ENCODE peak calls at places on chromosomes 12 and 14, in seven cellular contexts. V is GM13976; M is heart left ventricle; G is CD4-positive, alpha-beta T cell; P is progenitor cell of endocrine pancreas; N is transverse colon; J is A549. F is an unnamed sample.

GRCh38 chr12:42935756-42936155 is 346.2 kb upstream of the PRICKLE1 start:
- DNase-seq in V (no peak), G (no peak), N (no peak), J (no peak), M (no peak), P (no peak), F (no peak)

GRCh38 chr12:131507881-131508280 is 203.0 kb upstream of the SFSWAP start:
- DNase-seq in V (no peak), N (no peak), P (no peak), G (no peak), J (no peak), M (no peak), F (no peak)

GRCh38 chr12:97027482-97027881 is 120.4 kb downstream of the NEDD1 start:
- DNase-seq in N (no peak), M (no peak), G (no peak), J (no peak), P (no peak), V (no peak), F (no peak)

GRCh38 chr12:131907379-131908081 is 13.1 kb downstream of the ULK1 start:
- DNase-seq in P (no peak), J (no peak), N (no peak), M (no peak), G (no peak), V (no peak), F (no peak)

GRCh38 chr12:111699-112591 is 45.4 kb downstream of the IQSEC3 start:
- DNase-seq in N (peak), J (no peak), M (no peak), V (no peak), P (no peak), G (no peak), F (no peak)

GRCh38 chr14:37118673-37119366 is 53.6 kb downstream of the SLC25A21 start:
- DNase-seq in N (no peak), V (no peak), J (no peak), P (no peak), G (no peak), M (no peak), F (no peak)

GRCh38 chr14:104069541-104069940 is 16.0 kb upstream of the ASPG start:
- DNase-seq in V (no peak), N (no peak), J (no peak), P (no peak), G (no peak), M (no peak), F (no peak)

GRCh38 chr14:35339761-35340406 is 47.7 kb downstream of the PSMA6 start:
- DNase-seq in G (no peak), P (no peak), N (no peak), J (no peak), V (peak), M (peak), F (no peak)

GRCh38 chr12:40577834-40578233 is 114.4 kb upstream of the CNTN1 start:
- DNase-seq in G (no peak), V (no peak), N (no peak), P (no peak), J (no peak), M (no peak), F (no peak)

GRCh38 chr12:89073027-89073398 is 279.3 kb downstream of the DUSP6 start:
- DNase-seq in J (no peak), M (no peak), P (no peak), N (no peak), G (no peak), V (no peak), F (no peak)

GRCh38 chr12:58105225-58106119 is 164.1 kb downstream of the ATP23 start:
- DNase-seq in M (no peak), V (no peak), J (peak), P (no peak), G (no peak), N (no peak), F (no peak)

GRCh38 chr12:14394317-14395058 is 29.0 kb downstream of the ATF7IP start:
- DNase-seq in G (no peak), N (no peak), V (no peak), J (peak), M (no peak), P (no peak), F (no peak)

GRCh38 chr12:110403975-110404675 is 617 bp upstream of the ANAPC7 start:
- DNase-seq in V (peak), M (peak), J (peak), P (peak), N (peak), G (peak), F (peak)

GRCh38 chr14:64983439-64984310 is 3.0 kb upstream of the FNTB start:
- DNase-seq in J (peak), P (no peak), G (no peak), M (no peak), V (peak), N (peak), F (no peak)

GRCh38 chr14:95577067-95577800 is 42.4 kb downstream of the GLRX5 start:
- DNase-seq in G (no peak), J (no peak), M (no peak), N (no peak), P (no peak), V (peak), F (no peak)

GRCh38 chr12:109157986-109158385 is 41.6 kb downstream of the ACACB start:
- DNase-seq in P (no peak), N (no peak), V (no peak), J (no peak), M (no peak), G (no peak), F (no peak)

GRCh38 chr14:46048127-46048526 is 603.5 kb downstream of the RPL10L start:
- DNase-seq in J (no peak), G (no peak), N (no peak), P (peak), V (no peak), M (no peak), F (no peak)

GRCh38 chr12:111503116-111503515 is 96.0 kb downstream of the ATXN2 start:
- DNase-seq in N (no peak), P (no peak), J (no peak), G (no peak), V (no peak), M (no peak), F (no peak)

GRCh38 chr12:111506260-111506659 is 92.9 kb downstream of the ATXN2 start:
- DNase-seq in G (no peak), J (no peak), N (no peak), V (no peak), M (no peak), P (no peak), F (no peak)

GRCh38 chr12:111505601-111506036 is 93.5 kb downstream of the ATXN2 start:
- DNase-seq in P (no peak), V (no peak), M (no peak), J (no peak), G (no peak), N (no peak), F (no peak)
- TF ChIP-seq CTCF in P (no peak), V (no peak), M (no peak), J (no peak), G (no peak), N (no peak), F (no peak)

DNA sequence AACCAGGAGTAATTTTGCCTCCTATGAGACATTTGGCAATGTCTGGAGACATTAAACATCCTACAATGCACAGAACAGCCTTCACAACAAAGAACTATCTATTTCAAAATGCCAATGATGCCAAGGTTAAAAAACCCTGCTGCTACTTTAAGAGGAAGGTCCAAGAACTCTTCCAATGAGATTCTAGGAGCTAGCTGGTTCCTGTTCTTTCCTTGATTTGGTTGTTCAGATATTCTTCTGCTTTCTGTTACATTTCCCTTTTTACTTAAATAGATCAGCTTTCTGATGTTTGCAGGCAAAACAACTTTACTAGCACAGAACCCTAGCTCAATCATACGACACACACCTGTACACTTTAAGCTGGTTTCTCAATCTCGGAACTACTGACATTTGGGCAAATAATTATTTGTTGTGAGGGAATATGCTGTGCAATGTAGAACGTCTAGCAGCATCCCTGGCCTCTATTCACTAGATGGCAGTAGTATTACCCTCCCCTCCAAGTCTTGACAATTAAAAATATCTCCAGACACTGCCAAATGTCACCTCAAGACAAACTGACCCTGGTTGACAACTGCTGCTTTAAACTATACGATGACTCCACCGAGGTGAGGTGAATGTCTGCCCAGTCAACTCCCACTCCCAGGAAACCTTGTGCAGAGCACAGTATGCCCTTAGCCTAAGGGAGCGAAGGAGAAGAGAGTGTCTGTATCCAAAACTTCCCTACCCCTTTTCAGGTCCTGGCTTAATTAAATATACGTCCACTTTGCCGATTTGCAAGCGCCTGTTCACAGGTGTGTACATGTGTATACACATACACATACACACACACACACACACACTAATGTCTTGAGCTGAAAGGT is 4.4 kb downstream of the BLTP3B start:
- DNase-seq in V (no peak), G (no peak), P (no peak), J (no peak), M (no peak), N (no peak), F (no peak)
- TF ChIP-seq CTCF in V (peak), G (peak), P (peak), J (peak), M (no peak), N (peak), F (no peak)

DNA sequence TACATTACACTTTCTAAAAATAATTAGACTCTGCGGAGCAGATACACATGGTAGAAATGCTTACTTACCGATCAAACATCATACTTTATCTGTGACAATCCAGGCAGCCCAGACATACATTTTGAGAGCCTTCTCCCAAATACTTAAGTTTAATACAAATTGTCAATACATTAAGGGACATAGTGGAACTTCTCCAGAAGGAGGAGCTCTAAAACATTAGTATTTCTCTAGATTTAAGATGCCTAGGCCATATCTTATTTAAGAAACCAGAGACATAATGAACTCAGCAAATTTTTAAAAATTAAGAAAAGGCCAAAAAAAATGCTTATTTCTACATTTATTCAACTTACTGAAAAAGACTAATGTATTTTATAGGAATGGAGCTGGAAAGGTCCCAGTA is 16.1 kb downstream of the ACSM4 start:
- DNase-seq in G (no peak), V (no peak), N (no peak), M (no peak), J (no peak), P (no peak), F (no peak)
- TF ChIP-seq CTCF in G (no peak), V (no peak), N (no peak), M (no peak), J (no peak), P (peak), F (no peak)

GRCh38 chr14:100267990-100268389 is 29.0 kb downstream of the YY1 start:
- DNase-seq in M (no peak), J (no peak), V (no peak), G (no peak), P (no peak), N (no peak), F (no peak)

GRCh38 chr14:100274250-100274649 is 32.0 kb downstream of the SLC25A29 start:
- DNase-seq in P (no peak), V (no peak), G (no peak), J (no peak), M (no peak), N (no peak), F (no peak)

GRCh38 chr14:100275214-100275613 is 31.0 kb downstream of the SLC25A29 start:
- DNase-seq in P (no peak), N (no peak), J (no peak), V (no peak), M (no peak), G (no peak), F (no peak)

GRCh38 chr14:100268591-100269207 is 29.8 kb downstream of the YY1 start:
- DNase-seq in V (no peak), M (no peak), P (no peak), G (no peak), J (no peak), N (no peak), F (no peak)

GRCh38 chr14:100271247-100271939 is 32.4 kb downstream of the YY1 start:
- DNase-seq in J (no peak), V (no peak), G (no peak), N (peak), M (no peak), P (no peak), F (no peak)
- TF ChIP-seq CTCF in J (peak), V (no peak), G (peak), N (peak), M (peak), P (peak), F (no peak)

GRCh38 chr14:68716698-68717097 is 76.2 kb downstream of the ZFP36L1 start:
- DNase-seq in M (no peak), V (no peak), N (peak), P (no peak), J (no peak), G (no peak), F (no peak)

GRCh38 chr14:68719634-68720384 is 73.1 kb downstream of the ZFP36L1 start:
- DNase-seq in V (no peak), J (no peak), G (no peak), M (no peak), P (no peak), N (no peak), F (no peak)

GRCh38 chr14:68722186-68722585 is 70.7 kb downstream of the ZFP36L1 start:
- DNase-seq in G (no peak), N (no peak), V (no peak), J (no peak), P (no peak), M (no peak), F (no peak)

GRCh38 chr14:68715032-68715924 is 77.6 kb downstream of the ZFP36L1 start:
- DNase-seq in M (no peak), N (no peak), J (no peak), P (no peak), V (no peak), G (no peak), F (no peak)

GRCh38 chr14:68718033-68718725 is 74.7 kb downstream of the ZFP36L1 start:
- DNase-seq in V (no peak), N (no peak), P (no peak), M (no peak), J (peak), G (no peak), F (no peak)
- TF ChIP-seq CTCF in V (no peak), N (peak), P (peak), M (no peak), J (peak), G (peak), F (no peak)

GRCh38 chr14:23536494-23536893 is 15.1 kb downstream of the ZFHX2 start:
- DNase-seq in M (no peak), J (no peak), N (no peak), V (no peak), G (no peak), P (no peak), F (no peak)
- TF ChIP-seq CTCF in M (no peak), J (no peak), N (no peak), V (no peak), G (no peak), P (no peak), F (no peak)

GRCh38 chr12:47705571-47706425 is at the start of gene RPAP3:
- DNase-seq in J (peak), N (peak), G (peak), V (peak), P (peak), M (peak), F (peak)
- TF ChIP-seq CTCF in J (peak), N (peak), G (peak), V (peak), P (peak), M (peak), F (peak)

DNA sequence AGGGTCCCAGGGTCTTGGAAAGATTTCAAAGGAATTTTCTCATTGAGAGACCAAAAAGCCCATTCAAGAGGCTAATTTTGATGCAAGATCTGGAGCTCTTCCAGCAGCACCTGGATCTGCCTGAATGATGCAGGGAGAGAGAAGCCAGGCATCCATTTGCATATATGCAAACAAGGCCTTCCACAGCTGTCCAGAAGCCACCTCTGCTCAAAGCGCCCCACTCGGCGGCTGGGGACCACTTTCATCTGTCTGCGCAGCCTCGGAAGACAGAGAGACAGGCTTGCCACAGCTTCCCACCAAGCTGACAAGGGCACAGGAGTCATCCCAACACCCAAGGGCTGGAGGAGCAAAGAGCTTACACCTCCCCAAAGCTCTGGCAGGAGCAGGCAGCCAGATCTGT is 295.6 kb downstream of the DPF3 start:
- DNase-seq in P (no peak), M (no peak), V (peak), J (no peak), N (peak), G (no peak), F (no peak)
- TF ChIP-seq CTCF in P (no peak), M (no peak), V (no peak), J (no peak), N (no peak), G (no peak), F (no peak)